ENCODE peak calls at places on chromosomes 16 and 17, in six cellular contexts. One of them, this sample, is unnamed.

GRCh38 chr16:23222929-23223328 is 40.4 kb downstream of the SCNN1G start:
- DNase-seq in cardiac muscle cell: no peak
- DNase-seq in CD8-positive, alpha-beta memory T cell: no peak
- DNase-seq in body of pancreas: no peak
- DNase-seq in prostate gland: no peak
- DNase-seq in GM23248: no peak
- DNase-seq in this sample: no peak

GRCh38 chr17:65800655-65801054 is 239.2 kb upstream of the AXIN2 start:
- DNase-seq in cardiac muscle cell: no peak
- DNase-seq in CD8-positive, alpha-beta memory T cell: no peak
- DNase-seq in body of pancreas: no peak
- DNase-seq in prostate gland: no peak
- DNase-seq in GM23248: no peak
- DNase-seq in this sample: no peak

GRCh38 chr16:59545666-59546065 is 811.5 kb upstream of the GOT2 start:
- DNase-seq in cardiac muscle cell: no peak
- DNase-seq in CD8-positive, alpha-beta memory T cell: no peak
- DNase-seq in body of pancreas: no peak
- DNase-seq in prostate gland: no peak
- DNase-seq in GM23248: no peak
- DNase-seq in this sample: no peak

GRCh38 chr16:1432388-1433262 is 1.7 kb downstream of the PERCC1 start:
- DNase-seq in cardiac muscle cell: no peak
- DNase-seq in CD8-positive, alpha-beta memory T cell: no peak
- DNase-seq in body of pancreas: no peak
- DNase-seq in prostate gland: no peak
- DNase-seq in GM23248: no peak
- DNase-seq in this sample: no peak

GRCh38 chr17:79008666-79009387 is 737 bp downstream of the CANT1 start:
- DNase-seq in cardiac muscle cell: no peak
- DNase-seq in CD8-positive, alpha-beta memory T cell: no peak
- DNase-seq in body of pancreas: no peak
- DNase-seq in prostate gland: no peak
- DNase-seq in GM23248: no peak
- DNase-seq in this sample: no peak

GRCh38 chr17:39018267-39019134 is 51.3 kb upstream of the FBXO47 start:
- DNase-seq in cardiac muscle cell: no peak
- DNase-seq in CD8-positive, alpha-beta memory T cell: no peak
- DNase-seq in body of pancreas: no peak
- DNase-seq in prostate gland: no peak
- DNase-seq in GM23248: no peak
- DNase-seq in this sample: no peak

GRCh38 chr17:37643829-37644228 is 583 bp upstream of the DDX52 start:
- DNase-seq in cardiac muscle cell: peak
- DNase-seq in CD8-positive, alpha-beta memory T cell: no peak
- DNase-seq in body of pancreas: peak
- DNase-seq in prostate gland: no peak
- DNase-seq in GM23248: peak
- DNase-seq in this sample: peak

GRCh38 chr17:64500487-64500859 is 3.6 kb upstream of the POLG2 start:
- DNase-seq in cardiac muscle cell: peak
- DNase-seq in CD8-positive, alpha-beta memory T cell: no peak
- DNase-seq in body of pancreas: no peak
- DNase-seq in prostate gland: no peak
- DNase-seq in GM23248: peak
- DNase-seq in this sample: no peak

GRCh38 chr17:35912942-35913341 is 17.6 kb downstream of the RDM1 start:
- DNase-seq in cardiac muscle cell: no peak
- DNase-seq in CD8-positive, alpha-beta memory T cell: no peak
- DNase-seq in body of pancreas: no peak
- DNase-seq in prostate gland: no peak
- DNase-seq in GM23248: no peak
- DNase-seq in this sample: no peak

GRCh38 chr17:63332286-63332685 is 113.8 kb downstream of the CYB561 start:
- DNase-seq in cardiac muscle cell: no peak
- DNase-seq in CD8-positive, alpha-beta memory T cell: no peak
- DNase-seq in body of pancreas: no peak
- DNase-seq in prostate gland: no peak
- DNase-seq in GM23248: peak
- DNase-seq in this sample: no peak

GRCh38 chr17:49567871-49568694 is 7.6 kb upstream of the NXPH3 start:
- DNase-seq in cardiac muscle cell: peak
- DNase-seq in CD8-positive, alpha-beta memory T cell: peak
- DNase-seq in body of pancreas: peak
- DNase-seq in prostate gland: peak
- DNase-seq in GM23248: peak
- DNase-seq in this sample: peak
- H3K27ac ChIP-seq in cardiac muscle cell: no peak
- H3K27ac ChIP-seq in CD8-positive, alpha-beta memory T cell: no peak
- H3K27ac ChIP-seq in body of pancreas: peak
- H3K27ac ChIP-seq in prostate gland: peak
- H3K27ac ChIP-seq in GM23248: no peak
- H3K27ac ChIP-seq in this sample: no peak

DNA sequence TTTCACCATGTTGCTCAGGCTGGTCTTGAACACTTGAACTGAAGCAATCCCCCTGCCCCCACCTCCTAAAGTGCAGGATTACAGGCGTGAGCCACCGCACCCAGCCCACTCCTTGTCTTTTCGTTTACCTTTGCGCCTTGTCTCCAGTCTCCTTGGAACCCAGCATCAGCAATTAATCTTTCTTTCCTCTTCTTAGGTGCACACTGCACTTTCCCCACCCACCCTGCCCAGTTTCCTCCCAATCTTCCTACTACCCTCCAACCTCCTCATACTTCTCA is 1.5 kb upstream of the CLDN7 start:
- DNase-seq in cardiac muscle cell: no peak
- DNase-seq in CD8-positive, alpha-beta memory T cell: no peak
- DNase-seq in body of pancreas: no peak
- DNase-seq in prostate gland: no peak
- DNase-seq in GM23248: no peak
- DNase-seq in this sample: no peak
- H3K27ac ChIP-seq in cardiac muscle cell: no peak
- H3K27ac ChIP-seq in CD8-positive, alpha-beta memory T cell: no peak
- H3K27ac ChIP-seq in body of pancreas: peak
- H3K27ac ChIP-seq in prostate gland: peak
- H3K27ac ChIP-seq in GM23248: no peak
- H3K27ac ChIP-seq in this sample: peak

DNA sequence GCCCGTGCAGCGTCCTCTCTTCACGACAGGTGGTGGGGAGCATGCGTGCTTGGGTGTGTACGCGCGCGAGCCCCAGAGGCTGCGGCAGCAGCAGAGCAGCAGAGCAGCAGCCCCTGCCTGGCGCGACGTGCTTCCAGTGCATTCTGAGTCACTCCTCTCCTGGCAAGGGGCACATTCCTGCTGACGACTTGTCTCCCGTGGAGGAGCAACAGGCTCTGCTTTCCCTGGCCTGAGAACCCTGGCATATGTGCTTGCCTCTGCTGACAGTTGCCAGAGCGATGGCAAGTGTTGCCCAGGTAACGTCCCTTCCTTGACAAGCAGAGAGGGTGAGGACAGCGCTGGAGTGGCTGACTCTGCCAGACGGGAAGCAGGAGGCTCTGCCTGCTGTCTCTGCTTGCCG is 133.8 kb upstream of the PLCG2 start:
- DNase-seq in cardiac muscle cell: peak
- DNase-seq in CD8-positive, alpha-beta memory T cell: no peak
- DNase-seq in body of pancreas: peak
- DNase-seq in prostate gland: peak
- DNase-seq in GM23248: peak
- DNase-seq in this sample: peak
- H3K27ac ChIP-seq in cardiac muscle cell: peak
- H3K27ac ChIP-seq in CD8-positive, alpha-beta memory T cell: no peak
- H3K27ac ChIP-seq in body of pancreas: peak
- H3K27ac ChIP-seq in prostate gland: peak
- H3K27ac ChIP-seq in GM23248: peak
- H3K27ac ChIP-seq in this sample: peak

GRCh38 chr17:58084317-58084981 is 1.2 kb downstream of the DYNLL2 start:
- DNase-seq in cardiac muscle cell: peak
- DNase-seq in CD8-positive, alpha-beta memory T cell: peak
- DNase-seq in body of pancreas: peak
- DNase-seq in prostate gland: peak
- DNase-seq in GM23248: peak
- DNase-seq in this sample: peak
- H3K27ac ChIP-seq in cardiac muscle cell: no peak
- H3K27ac ChIP-seq in CD8-positive, alpha-beta memory T cell: peak
- H3K27ac ChIP-seq in body of pancreas: peak
- H3K27ac ChIP-seq in prostate gland: peak
- H3K27ac ChIP-seq in GM23248: peak
- H3K27ac ChIP-seq in this sample: peak

GRCh38 chr16:85207357-85207921 is 95.2 kb upstream of the CIBAR2 start:
- DNase-seq in cardiac muscle cell: peak
- DNase-seq in CD8-positive, alpha-beta memory T cell: no peak
- DNase-seq in body of pancreas: no peak
- DNase-seq in prostate gland: no peak
- DNase-seq in GM23248: no peak
- DNase-seq in this sample: peak

GRCh38 chr16:85208643-85209520 is 96.6 kb upstream of the CIBAR2 start:
- DNase-seq in cardiac muscle cell: no peak
- DNase-seq in CD8-positive, alpha-beta memory T cell: no peak
- DNase-seq in body of pancreas: no peak
- DNase-seq in prostate gland: no peak
- DNase-seq in GM23248: no peak
- DNase-seq in this sample: no peak

GRCh38 chr16:85205747-85206471 is 93.6 kb upstream of the CIBAR2 start:
- DNase-seq in cardiac muscle cell: peak
- DNase-seq in CD8-positive, alpha-beta memory T cell: no peak
- DNase-seq in body of pancreas: peak
- DNase-seq in prostate gland: no peak
- DNase-seq in GM23248: peak
- DNase-seq in this sample: peak

GRCh38 chr16:85208181-85208580 is 95.9 kb upstream of the CIBAR2 start:
- DNase-seq in cardiac muscle cell: no peak
- DNase-seq in CD8-positive, alpha-beta memory T cell: no peak
- DNase-seq in body of pancreas: no peak
- DNase-seq in prostate gland: no peak
- DNase-seq in GM23248: no peak
- DNase-seq in this sample: no peak

GRCh38 chr16:85206472-85207356 is 94.4 kb upstream of the CIBAR2 start:
- DNase-seq in cardiac muscle cell: peak
- DNase-seq in CD8-positive, alpha-beta memory T cell: no peak
- DNase-seq in body of pancreas: peak
- DNase-seq in prostate gland: peak
- DNase-seq in GM23248: peak
- DNase-seq in this sample: no peak
- H3K27ac ChIP-seq in cardiac muscle cell: peak
- H3K27ac ChIP-seq in CD8-positive, alpha-beta memory T cell: no peak
- H3K27ac ChIP-seq in body of pancreas: no peak
- H3K27ac ChIP-seq in prostate gland: no peak
- H3K27ac ChIP-seq in GM23248: peak
- H3K27ac ChIP-seq in this sample: no peak

This sample was measured in trophoblast cell.